ENCODE peak calls at places on chromosome 2, in seven cellular contexts. P is left ventricle myocardium inferior; J is T follicular helper cell; K is OCI-M1; Z is memory B cell; E is stimulated activated CD8-positive, alpha-beta memory T cell treated with anti-CD3 and anti-CD28 coated beads, Interleukin-12 subunit alpha, Interleukin-12 subunit beta, amount 100 ng/mL, for 1 hour; G is RKO. W is an unnamed sample.

GRCh38 chr2:215049341-215049740 is 89.1 kb downstream of the ABCA12 start:
- DNase-seq in J (no peak), P (no peak), Z (no peak), G (no peak), K (no peak), E (no peak), W (no peak)

GRCh38 chr2:231554748-231555545 is 24.7 kb upstream of the NMUR1 start:
- DNase-seq in K (peak), P (peak), E (no peak), Z (no peak), G (no peak), J (no peak), W (no peak)

GRCh38 chr2:96788393-96789244 is 27.4 kb upstream of the CNNM3 start:
- DNase-seq in J (no peak), E (no peak), G (no peak), P (peak), K (no peak), Z (no peak), W (peak)

GRCh38 chr2:80489718-80490117 is 185.2 kb upstream of the LRRTM1 start:
- DNase-seq in Z (no peak), J (no peak), K (no peak), E (no peak), G (peak), P (no peak), W (no peak)

GRCh38 chr2:105645971-105646370 is 98.7 kb upstream of the NCK2 start:
- DNase-seq in G (no peak), P (no peak), K (no peak), Z (no peak), E (no peak), J (no peak), W (no peak)

GRCh38 chr2:157685572-157685971 is 56.9 kb upstream of the ACVR1C start:
- DNase-seq in Z (no peak), K (no peak), J (no peak), G (no peak), P (no peak), E (no peak), W (no peak)

GRCh38 chr2:626491-627339 is 50.5 kb downstream of the TMEM18 start:
- DNase-seq in G (no peak), Z (no peak), K (no peak), J (no peak), P (no peak), E (no peak), W (no peak)

GRCh38 chr2:237236188-237236587 is 150.5 kb downstream of the COPS8 start:
- DNase-seq in G (no peak), P (no peak), E (no peak), Z (no peak), K (no peak), J (no peak), W (no peak)

W was measured in Caki2.